ENCODE peak calls at places on chromosomes 1 and 21, in ten cellular contexts. One of them, this sample, is unnamed.

GRCh38 chr1:159900086-159900680 is at the start of gene CFAP45:
- DNase-seq in NCI-H510A treated with DMSO at 0.1 percent for 48 hours: peak
- DNase-seq in RWPE1: peak
- DNase-seq in HS-5: no peak
- DNase-seq in HFF-Myc: no peak
- DNase-seq in NCI-H2081: peak
- DNase-seq in cardiac muscle cell: peak
- DNase-seq in AML-193: no peak
- DNase-seq in GM12865: peak
- DNase-seq in stimulated activated CD8-positive, alpha-beta memory T cell treated with anti-CD3 and anti-CD28 coated beads, Interleukin-4, amount 100 ng/mL, for 1 hour: no peak
- DNase-seq in this sample: no peak

GRCh38 chr1:218317061-218317460 is 28.1 kb upstream of the TGFB2 start:
- DNase-seq in AML-193: no peak
- DNase-seq in stimulated activated CD8-positive, alpha-beta memory T cell treated with anti-CD3 and anti-CD28 coated beads, Interleukin-4, amount 100 ng/mL, for 1 hour: no peak
- DNase-seq in GM12865: no peak
- DNase-seq in NCI-H510A treated with DMSO at 0.1 percent for 48 hours: no peak
- DNase-seq in HFF-Myc: no peak
- DNase-seq in HS-5: no peak
- DNase-seq in NCI-H2081: no peak
- DNase-seq in cardiac muscle cell: peak
- DNase-seq in RWPE1: no peak
- DNase-seq in this sample: no peak

GRCh38 chr1:16614361-16615252 is 1.2 kb upstream of the NBPF1 start:
- DNase-seq in NCI-H2081: no peak
- DNase-seq in NCI-H510A treated with DMSO at 0.1 percent for 48 hours: peak
- DNase-seq in RWPE1: no peak
- DNase-seq in stimulated activated CD8-positive, alpha-beta memory T cell treated with anti-CD3 and anti-CD28 coated beads, Interleukin-4, amount 100 ng/mL, for 1 hour: no peak
- DNase-seq in HS-5: no peak
- DNase-seq in AML-193: no peak
- DNase-seq in GM12865: no peak
- DNase-seq in cardiac muscle cell: no peak
- DNase-seq in HFF-Myc: no peak
- DNase-seq in this sample: no peak

GRCh38 chr1:63883494-63884235 is 109.8 kb downstream of the ROR1 start:
- DNase-seq in GM12865: no peak
- DNase-seq in stimulated activated CD8-positive, alpha-beta memory T cell treated with anti-CD3 and anti-CD28 coated beads, Interleukin-4, amount 100 ng/mL, for 1 hour: no peak
- DNase-seq in AML-193: peak
- DNase-seq in cardiac muscle cell: no peak
- DNase-seq in HS-5: no peak
- DNase-seq in HFF-Myc: no peak
- DNase-seq in NCI-H2081: no peak
- DNase-seq in RWPE1: no peak
- DNase-seq in NCI-H510A treated with DMSO at 0.1 percent for 48 hours: peak
- DNase-seq in this sample: no peak

GRCh38 chr21:33229776-33230517 is at the start of gene IFNAR2:
- DNase-seq in HS-5: peak
- DNase-seq in cardiac muscle cell: peak
- DNase-seq in RWPE1: peak
- DNase-seq in NCI-H2081: peak
- DNase-seq in NCI-H510A treated with DMSO at 0.1 percent for 48 hours: peak
- DNase-seq in HFF-Myc: no peak
- DNase-seq in AML-193: peak
- DNase-seq in GM12865: peak
- DNase-seq in stimulated activated CD8-positive, alpha-beta memory T cell treated with anti-CD3 and anti-CD28 coated beads, Interleukin-4, amount 100 ng/mL, for 1 hour: peak
- DNase-seq in this sample: no peak

GRCh38 chr1:199205740-199206139 is 566.9 kb downstream of the PTPRC start:
- DNase-seq in stimulated activated CD8-positive, alpha-beta memory T cell treated with anti-CD3 and anti-CD28 coated beads, Interleukin-4, amount 100 ng/mL, for 1 hour: no peak
- DNase-seq in HS-5: no peak
- DNase-seq in GM12865: no peak
- DNase-seq in AML-193: no peak
- DNase-seq in RWPE1: no peak
- DNase-seq in NCI-H2081: no peak
- DNase-seq in HFF-Myc: no peak
- DNase-seq in NCI-H510A treated with DMSO at 0.1 percent for 48 hours: no peak
- DNase-seq in cardiac muscle cell: no peak
- DNase-seq in this sample: no peak

GRCh38 chr1:19042675-19043578 is 86.5 kb upstream of the IFFO2 start:
- DNase-seq in NCI-H510A treated with DMSO at 0.1 percent for 48 hours: no peak
- DNase-seq in RWPE1: no peak
- DNase-seq in GM12865: no peak
- DNase-seq in AML-193: no peak
- DNase-seq in HFF-Myc: no peak
- DNase-seq in HS-5: no peak
- DNase-seq in stimulated activated CD8-positive, alpha-beta memory T cell treated with anti-CD3 and anti-CD28 coated beads, Interleukin-4, amount 100 ng/mL, for 1 hour: no peak
- DNase-seq in NCI-H2081: no peak
- DNase-seq in cardiac muscle cell: no peak
- DNase-seq in this sample: no peak

GRCh38 chr1:206503591-206504362 is 3.6 kb upstream of the RASSF5 start:
- DNase-seq in HFF-Myc: peak
- DNase-seq in stimulated activated CD8-positive, alpha-beta memory T cell treated with anti-CD3 and anti-CD28 coated beads, Interleukin-4, amount 100 ng/mL, for 1 hour: no peak
- DNase-seq in AML-193: peak
- DNase-seq in GM12865: peak
- DNase-seq in NCI-H510A treated with DMSO at 0.1 percent for 48 hours: no peak
- DNase-seq in NCI-H2081: no peak
- DNase-seq in RWPE1: peak
- DNase-seq in HS-5: peak
- DNase-seq in cardiac muscle cell: peak
- DNase-seq in this sample: peak

GRCh38 chr1:65343286-65343685 is 33.9 kb downstream of the DNAJC6 start:
- DNase-seq in cardiac muscle cell: peak
- DNase-seq in AML-193: no peak
- DNase-seq in HS-5: peak
- DNase-seq in RWPE1: peak
- DNase-seq in stimulated activated CD8-positive, alpha-beta memory T cell treated with anti-CD3 and anti-CD28 coated beads, Interleukin-4, amount 100 ng/mL, for 1 hour: no peak
- DNase-seq in HFF-Myc: no peak
- DNase-seq in NCI-H2081: no peak
- DNase-seq in GM12865: no peak
- DNase-seq in NCI-H510A treated with DMSO at 0.1 percent for 48 hours: no peak
- DNase-seq in this sample: no peak

GRCh38 chr21:45485686-45486442 is 56.4 kb downstream of the SLC19A1 start:
- DNase-seq in HFF-Myc: no peak
- DNase-seq in RWPE1: no peak
- DNase-seq in AML-193: no peak
- DNase-seq in NCI-H2081: no peak
- DNase-seq in cardiac muscle cell: no peak
- DNase-seq in stimulated activated CD8-positive, alpha-beta memory T cell treated with anti-CD3 and anti-CD28 coated beads, Interleukin-4, amount 100 ng/mL, for 1 hour: no peak
- DNase-seq in NCI-H510A treated with DMSO at 0.1 percent for 48 hours: no peak
- DNase-seq in HS-5: no peak
- DNase-seq in GM12865: no peak
- DNase-seq in this sample: no peak

GRCh38 chr1:86703696-86704455 is 500 bp upstream of the SH3GLB1 start:
- DNase-seq in HFF-Myc: no peak
- DNase-seq in GM12865: peak
- DNase-seq in AML-193: peak
- DNase-seq in stimulated activated CD8-positive, alpha-beta memory T cell treated with anti-CD3 and anti-CD28 coated beads, Interleukin-4, amount 100 ng/mL, for 1 hour: peak
- DNase-seq in RWPE1: no peak
- DNase-seq in cardiac muscle cell: no peak
- DNase-seq in HS-5: no peak
- DNase-seq in NCI-H2081: peak
- DNase-seq in NCI-H510A treated with DMSO at 0.1 percent for 48 hours: peak
- DNase-seq in this sample: no peak

GRCh38 chr1:113976609-113977278 is 2.5 kb upstream of the OLFML3 start:
- DNase-seq in AML-193: peak
- DNase-seq in cardiac muscle cell: peak
- DNase-seq in HS-5: no peak
- DNase-seq in NCI-H510A treated with DMSO at 0.1 percent for 48 hours: no peak
- DNase-seq in RWPE1: peak
- DNase-seq in stimulated activated CD8-positive, alpha-beta memory T cell treated with anti-CD3 and anti-CD28 coated beads, Interleukin-4, amount 100 ng/mL, for 1 hour: no peak
- DNase-seq in NCI-H2081: no peak
- DNase-seq in GM12865: no peak
- DNase-seq in HFF-Myc: no peak
- DNase-seq in this sample: no peak

GRCh38 chr1:151993084-151993733 is 450 bp downstream of the S100A10 start:
- DNase-seq in AML-193: no peak
- DNase-seq in cardiac muscle cell: peak
- DNase-seq in NCI-H2081: no peak
- DNase-seq in stimulated activated CD8-positive, alpha-beta memory T cell treated with anti-CD3 and anti-CD28 coated beads, Interleukin-4, amount 100 ng/mL, for 1 hour: no peak
- DNase-seq in HFF-Myc: no peak
- DNase-seq in HS-5: no peak
- DNase-seq in RWPE1: no peak
- DNase-seq in NCI-H510A treated with DMSO at 0.1 percent for 48 hours: peak
- DNase-seq in GM12865: peak
- DNase-seq in this sample: no peak

GRCh38 chr1:24720152-24720551 is 25.1 kb upstream of the CLIC4 start:
- DNase-seq in RWPE1: no peak
- DNase-seq in cardiac muscle cell: peak
- DNase-seq in stimulated activated CD8-positive, alpha-beta memory T cell treated with anti-CD3 and anti-CD28 coated beads, Interleukin-4, amount 100 ng/mL, for 1 hour: no peak
- DNase-seq in AML-193: no peak
- DNase-seq in NCI-H510A treated with DMSO at 0.1 percent for 48 hours: no peak
- DNase-seq in HS-5: peak
- DNase-seq in HFF-Myc: peak
- DNase-seq in GM12865: no peak
- DNase-seq in NCI-H2081: no peak
- DNase-seq in this sample: no peak

GRCh38 chr1:180580237-180580636 is 21.5 kb downstream of the OVAAL start:
- DNase-seq in NCI-H510A treated with DMSO at 0.1 percent for 48 hours: no peak
- DNase-seq in HS-5: no peak
- DNase-seq in AML-193: no peak
- DNase-seq in stimulated activated CD8-positive, alpha-beta memory T cell treated with anti-CD3 and anti-CD28 coated beads, Interleukin-4, amount 100 ng/mL, for 1 hour: no peak
- DNase-seq in GM12865: peak
- DNase-seq in cardiac muscle cell: no peak
- DNase-seq in NCI-H2081: no peak
- DNase-seq in HFF-Myc: no peak
- DNase-seq in RWPE1: peak
- DNase-seq in this sample: no peak

GRCh38 chr1:44405041-44405803 is at the start of gene RNF220:
- DNase-seq in NCI-H2081: peak
- DNase-seq in stimulated activated CD8-positive, alpha-beta memory T cell treated with anti-CD3 and anti-CD28 coated beads, Interleukin-4, amount 100 ng/mL, for 1 hour: no peak
- DNase-seq in RWPE1: peak
- DNase-seq in AML-193: peak
- DNase-seq in GM12865: peak
- DNase-seq in cardiac muscle cell: peak
- DNase-seq in NCI-H510A treated with DMSO at 0.1 percent for 48 hours: peak
- DNase-seq in HFF-Myc: peak
- DNase-seq in HS-5: no peak
- DNase-seq in this sample: no peak

GRCh38 chr1:93595266-93595665 is 86.4 kb downstream of the BCAR3 start:
- DNase-seq in NCI-H510A treated with DMSO at 0.1 percent for 48 hours: no peak
- DNase-seq in stimulated activated CD8-positive, alpha-beta memory T cell treated with anti-CD3 and anti-CD28 coated beads, Interleukin-4, amount 100 ng/mL, for 1 hour: no peak
- DNase-seq in GM12865: no peak
- DNase-seq in RWPE1: no peak
- DNase-seq in HS-5: no peak
- DNase-seq in AML-193: no peak
- DNase-seq in cardiac muscle cell: peak
- DNase-seq in NCI-H2081: no peak
- DNase-seq in HFF-Myc: no peak
- DNase-seq in this sample: no peak

GRCh38 chr1:24047101-24047459 is 64.9 kb downstream of the MYOM3 start:
- DNase-seq in stimulated activated CD8-positive, alpha-beta memory T cell treated with anti-CD3 and anti-CD28 coated beads, Interleukin-4, amount 100 ng/mL, for 1 hour: no peak
- DNase-seq in GM12865: no peak
- DNase-seq in RWPE1: peak
- DNase-seq in HFF-Myc: peak
- DNase-seq in AML-193: no peak
- DNase-seq in HS-5: peak
- DNase-seq in NCI-H2081: no peak
- DNase-seq in NCI-H510A treated with DMSO at 0.1 percent for 48 hours: no peak
- DNase-seq in cardiac muscle cell: peak
- DNase-seq in this sample: peak

GRCh38 chr1:145872421-145872891 is 13.2 kb downstream of the ANKRD35 start:
- DNase-seq in stimulated activated CD8-positive, alpha-beta memory T cell treated with anti-CD3 and anti-CD28 coated beads, Interleukin-4, amount 100 ng/mL, for 1 hour: no peak
- DNase-seq in NCI-H2081: no peak
- DNase-seq in cardiac muscle cell: peak
- DNase-seq in HS-5: no peak
- DNase-seq in RWPE1: no peak
- DNase-seq in GM12865: no peak
- DNase-seq in NCI-H510A treated with DMSO at 0.1 percent for 48 hours: no peak
- DNase-seq in HFF-Myc: no peak
- DNase-seq in AML-193: no peak
- DNase-seq in this sample: no peak

GRCh38 chr1:8497196-8497878 is 179.4 kb downstream of the SLC45A1 start:
- DNase-seq in AML-193: peak
- DNase-seq in HFF-Myc: no peak
- DNase-seq in cardiac muscle cell: peak
- DNase-seq in RWPE1: peak
- DNase-seq in stimulated activated CD8-positive, alpha-beta memory T cell treated with anti-CD3 and anti-CD28 coated beads, Interleukin-4, amount 100 ng/mL, for 1 hour: no peak
- DNase-seq in GM12865: peak
- DNase-seq in NCI-H510A treated with DMSO at 0.1 percent for 48 hours: no peak
- DNase-seq in HS-5: no peak
- DNase-seq in NCI-H2081: no peak
- DNase-seq in this sample: peak

GRCh38 chr1:87684786-87685185 is 356.1 kb downstream of the LMO4 start:
- DNase-seq in RWPE1: no peak
- DNase-seq in NCI-H510A treated with DMSO at 0.1 percent for 48 hours: peak
- DNase-seq in AML-193: no peak
- DNase-seq in cardiac muscle cell: peak
- DNase-seq in HFF-Myc: no peak
- DNase-seq in GM12865: no peak
- DNase-seq in NCI-H2081: no peak
- DNase-seq in stimulated activated CD8-positive, alpha-beta memory T cell treated with anti-CD3 and anti-CD28 coated beads, Interleukin-4, amount 100 ng/mL, for 1 hour: no peak
- DNase-seq in HS-5: no peak
- DNase-seq in this sample: no peak

GRCh38 chr1:41455479-41456271 is 28.8 kb downstream of the EDN2 start:
- DNase-seq in AML-193: no peak
- DNase-seq in cardiac muscle cell: peak
- DNase-seq in GM12865: no peak
- DNase-seq in NCI-H2081: no peak
- DNase-seq in stimulated activated CD8-positive, alpha-beta memory T cell treated with anti-CD3 and anti-CD28 coated beads, Interleukin-4, amount 100 ng/mL, for 1 hour: no peak
- DNase-seq in HFF-Myc: no peak
- DNase-seq in HS-5: no peak
- DNase-seq in RWPE1: peak
- DNase-seq in NCI-H510A treated with DMSO at 0.1 percent for 48 hours: no peak
- DNase-seq in this sample: no peak

GRCh38 chr1:235883261-235883927 is 16.7 kb upstream of the LYST start:
- DNase-seq in stimulated activated CD8-positive, alpha-beta memory T cell treated with anti-CD3 and anti-CD28 coated beads, Interleukin-4, amount 100 ng/mL, for 1 hour: no peak
- DNase-seq in AML-193: no peak
- DNase-seq in NCI-H2081: peak
- DNase-seq in cardiac muscle cell: peak
- DNase-seq in NCI-H510A treated with DMSO at 0.1 percent for 48 hours: no peak
- DNase-seq in HS-5: peak
- DNase-seq in GM12865: peak
- DNase-seq in HFF-Myc: peak
- DNase-seq in RWPE1: peak
- DNase-seq in this sample: peak

GRCh38 chr1:20511518-20512428 is 3.8 kb upstream of the MUL1 start:
- DNase-seq in GM12865: peak
- DNase-seq in RWPE1: no peak
- DNase-seq in NCI-H510A treated with DMSO at 0.1 percent for 48 hours: no peak
- DNase-seq in HS-5: no peak
- DNase-seq in AML-193: no peak
- DNase-seq in NCI-H2081: no peak
- DNase-seq in cardiac muscle cell: no peak
- DNase-seq in stimulated activated CD8-positive, alpha-beta memory T cell treated with anti-CD3 and anti-CD28 coated beads, Interleukin-4, amount 100 ng/mL, for 1 hour: no peak
- DNase-seq in HFF-Myc: no peak
- DNase-seq in this sample: no peak

GRCh38 chr1:46423574-46424240 is 29.6 kb downstream of the FAAH start:
- DNase-seq in HS-5: no peak
- DNase-seq in NCI-H2081: no peak
- DNase-seq in AML-193: no peak
- DNase-seq in RWPE1: no peak
- DNase-seq in NCI-H510A treated with DMSO at 0.1 percent for 48 hours: no peak
- DNase-seq in stimulated activated CD8-positive, alpha-beta memory T cell treated with anti-CD3 and anti-CD28 coated beads, Interleukin-4, amount 100 ng/mL, for 1 hour: no peak
- DNase-seq in GM12865: no peak
- DNase-seq in HFF-Myc: no peak
- DNase-seq in cardiac muscle cell: no peak
- DNase-seq in this sample: no peak

GRCh38 chr21:28240586-28240985 is 752.1 kb downstream of the LTN1 start:
- DNase-seq in stimulated activated CD8-positive, alpha-beta memory T cell treated with anti-CD3 and anti-CD28 coated beads, Interleukin-4, amount 100 ng/mL, for 1 hour: no peak
- DNase-seq in NCI-H2081: no peak
- DNase-seq in GM12865: no peak
- DNase-seq in NCI-H510A treated with DMSO at 0.1 percent for 48 hours: no peak
- DNase-seq in AML-193: no peak
- DNase-seq in RWPE1: no peak
- DNase-seq in HFF-Myc: no peak
- DNase-seq in HS-5: no peak
- DNase-seq in cardiac muscle cell: peak
- DNase-seq in this sample: no peak

GRCh38 chr1:200302893-200303250 is 107.0 kb downstream of the ZNF281 start:
- DNase-seq in RWPE1: no peak
- DNase-seq in AML-193: no peak
- DNase-seq in stimulated activated CD8-positive, alpha-beta memory T cell treated with anti-CD3 and anti-CD28 coated beads, Interleukin-4, amount 100 ng/mL, for 1 hour: no peak
- DNase-seq in NCI-H510A treated with DMSO at 0.1 percent for 48 hours: no peak
- DNase-seq in NCI-H2081: no peak
- DNase-seq in GM12865: no peak
- DNase-seq in HS-5: no peak
- DNase-seq in cardiac muscle cell: peak
- DNase-seq in HFF-Myc: no peak
- DNase-seq in this sample: no peak

GRCh38 chr21:14547834-14548513 is 1.9 kb upstream of the SAMSN1 start:
- DNase-seq in stimulated activated CD8-positive, alpha-beta memory T cell treated with anti-CD3 and anti-CD28 coated beads, Interleukin-4, amount 100 ng/mL, for 1 hour: no peak
- DNase-seq in NCI-H510A treated with DMSO at 0.1 percent for 48 hours: no peak
- DNase-seq in HFF-Myc: no peak
- DNase-seq in AML-193: no peak
- DNase-seq in HS-5: no peak
- DNase-seq in cardiac muscle cell: no peak
- DNase-seq in RWPE1: no peak
- DNase-seq in NCI-H2081: no peak
- DNase-seq in GM12865: peak
- DNase-seq in this sample: no peak